ENCODE peak calls at places on chromosomes 4 and X, in five cellular contexts. T, L, X, V and K are unnamed samples.
A peak's percentile ranks its signal among the peaks of the same experiment; 100 is the strongest.

GRCh38 chrX:78652971-78653822 is 5.9 kb downstream of the RTL3 start:
- DNase-seq in V (peak; percentile 60), L (no peak), T (no peak), X (no peak), K (peak; percentile 46)

GRCh38 chr4:138242076-138242829 is at the start of gene SLC7A11:
- DNase-seq in L (no peak), V (peak; percentile 76), X (no peak), T (peak; percentile 49), K (peak; percentile 71)

GRCh38 chrX:37509349-37509748 is 62.1 kb upstream of the LANCL3 start:
- DNase-seq in V (no peak), T (peak; percentile 3), L (no peak), X (no peak), K (no peak)

GRCh38 chr4:91746551-91746950 is 557.2 kb upstream of the GRID2 start:
- DNase-seq in L (no peak), V (no peak), X (no peak), T (no peak), K (no peak)

GRCh38 chrX:85326234-85327059 is 53.0 kb downstream of the POF1B start:
- DNase-seq in L (no peak), X (no peak), T (no peak), V (no peak), K (no peak)

GRCh38 chr4:82429728-82430192 is 502 bp downstream of the HNRNPDL start:
- DNase-seq in L (peak; percentile 61), X (peak; percentile 37), T (no peak), V (no peak), K (no peak)

GRCh38 chr4:105462042-105462421 is 11.8 kb downstream of the PPA2 start:
- DNase-seq in T (no peak), V (no peak), L (no peak), X (no peak), K (no peak)

GRCh38 chrX:34521563-34521962 is 135.5 kb downstream of the TMEM47 start:
- DNase-seq in L (no peak), T (no peak), X (no peak), V (peak; percentile 2), K (peak; percentile 5)

GRCh38 chr4:83348074-83348473 is 13.4 kb upstream of the HPSE start:
- DNase-seq in V (no peak), X (no peak), T (no peak), L (no peak), K (no peak)

GRCh38 chr4:72975488-72975784 is 94.1 kb downstream of the COX18 start:
- DNase-seq in T (no peak), V (no peak), X (no peak), L (no peak), K (no peak)

GRCh38 chrX:107712231-107713204 is 63.1 kb downstream of the TSC22D3 start:
- DNase-seq in L (no peak), X (no peak), V (no peak), T (no peak), K (peak; percentile 7)

GRCh38 chr4:57109847-57110634 is at the start of gene IGFBP7:
- DNase-seq in X (peak; percentile 31), T (peak; percentile 22), V (peak; percentile 90), L (no peak), K (peak; percentile 95)

GRCh38 chrX:150007356-150007755 is 69.1 kb upstream of the EOLA2 start:
- DNase-seq in L (no peak), T (no peak), X (no peak), V (no peak), K (no peak)

GRCh38 chrX:13153796-13154195 is 109.4 kb upstream of the FAM9C start:
- DNase-seq in T (no peak), X (no peak), V (no peak), L (no peak), K (peak; percentile 22)

GRCh38 chr4:8045909-8046308 is 106.2 kb upstream of the AFAP1 start:
- DNase-seq in V (no peak), T (no peak), X (no peak), L (no peak), K (no peak)

GRCh38 chrX:22691966-22692565 is 307.7 kb upstream of the DDX53 start:
- DNase-seq in V (no peak), X (no peak), L (no peak), T (no peak), K (no peak)

GRCh38 chrX:27878862-27879261 is 71.1 kb downstream of the MAGEB10 start:
- DNase-seq in V (no peak), X (no peak), T (no peak), L (no peak), K (no peak)

GRCh38 chr4:11632015-11632414 is 203.3 kb upstream of the HS3ST1 start:
- DNase-seq in L (no peak), V (no peak), X (no peak), T (no peak), K (no peak)

GRCh38 chr4:184536881-184537248 is 62.5 kb upstream of the IRF2 start:
- DNase-seq in X (no peak), T (no peak), V (no peak), L (no peak), K (no peak)

GRCh38 chr4:150579591-150580234 is 2.2 kb upstream of the MAB21L2 start:
- DNase-seq in X (no peak), V (peak; percentile 21), L (no peak), T (peak; percentile 45), K (peak; percentile 36)

GRCh38 chrX:109624641-109625311 is at the start of gene KCNE5:
- DNase-seq in X (no peak), V (no peak), L (no peak), T (peak; percentile 21), K (peak; percentile 10)

GRCh38 chr4:5267418-5267817 is 216.1 kb downstream of the STK32B start:
- DNase-seq in L (no peak), X (no peak), V (peak; percentile 9), T (no peak), K (peak; percentile 39)

GRCh38 chr4:95929448-95930064 is 89.7 kb downstream of the PDHA2 start:
- DNase-seq in V (no peak), L (no peak), X (no peak), T (no peak), K (no peak)

GRCh38 chr4:6568689-6569332 is 6.2 kb upstream of the MAN2B2 start:
- DNase-seq in L (no peak), V (peak; percentile 52), X (no peak), T (no peak), K (peak; percentile 60)

GRCh38 chr4:3801931-3802550 is 35.9 kb downstream of the ADRA2C start:
- DNase-seq in T (no peak), L (no peak), V (no peak), X (no peak), K (no peak)

GRCh38 chr4:28073860-28074555 is 1213.4 kb downstream of the STIM2 start:
- DNase-seq in T (no peak), V (no peak), L (no peak), X (no peak), K (no peak)

GRCh38 chr4:98319021-98319420 is 57.8 kb downstream of the RAP1GDS1 start:
- DNase-seq in X (no peak), L (no peak), V (no peak), T (no peak), K (no peak)

GRCh38 chr4:163157157-163157556 is 9.5 kb downstream of the NAF1 start:
- DNase-seq in V (peak; percentile 58), L (no peak), T (no peak), X (no peak), K (peak; percentile 49)

GRCh38 chr4:23113104-23113503 is 420.4 kb downstream of the GBA3 start:
- DNase-seq in T (no peak), X (no peak), L (no peak), V (no peak), K (no peak)

GRCh38 chr4:96354036-96354712 is 514.3 kb downstream of the PDHA2 start:
- DNase-seq in T (no peak), V (no peak), L (no peak), X (no peak), K (no peak)

GRCh38 chr4:127249066-127249766 is 383.5 kb upstream of the INTU start:
- DNase-seq in V (peak; percentile 30), T (no peak), L (no peak), X (no peak), K (peak; percentile 17)

GRCh38 chr4:142840516-142841123 is 5.5 kb downstream of the INPP4B start:
- DNase-seq in X (no peak), T (no peak), V (no peak), L (no peak), K (peak; percentile 14)

GRCh38 chrX:109345866-109346265 is 136.0 kb downstream of the GUCY2F start:
- DNase-seq in T (no peak), L (no peak), V (no peak), X (no peak), K (no peak)

GRCh38 chrX:11478036-11478435 is 184.8 kb downstream of the AMELX start:
- DNase-seq in X (no peak), V (no peak), L (no peak), T (no peak), K (no peak)

GRCh38 chr4:105666693-105667092 is 41.8 kb downstream of the INTS12 start:
- DNase-seq in X (no peak), V (no peak), T (no peak), L (no peak), K (peak; percentile 16)

GRCh38 chr4:138488527-138488926 is 246.4 kb upstream of the SLC7A11 start:
- DNase-seq in T (no peak), X (no peak), V (no peak), L (no peak), K (no peak)

GRCh38 chr4:4524364-4524763 is 17.5 kb downstream of the STX18 start:
- DNase-seq in X (no peak), L (peak; percentile 15), T (peak; percentile 9), V (no peak), K (peak; percentile 10)

GRCh38 chr4:37976513-37976912 is 16.3 kb downstream of the PTTG2 start:
- DNase-seq in V (no peak), L (no peak), T (no peak), X (no peak), K (peak; percentile 20)